ENCODE peak calls at places on chromosomes 5 and 9, in nine cellular contexts. G is left ventricle myocardium inferior, C is left lung, H is psoas muscle, D is heart right ventricle, R is iPS DF 6.9, L is substantia nigra, Q is Peyer's patch, F is mesendoderm. U is an unnamed sample.

GRCh38 chr9:81626511-81626910 is 62.8 kb downstream of the TLE1 start:
- DNase-seq in L (no peak), F (peak), C (no peak), Q (no peak), D (no peak), H (no peak), R (no peak), G (no peak), U (no peak)

GRCh38 chr5:144794922-144795321 is 624.2 kb downstream of the KCTD16 start:
- DNase-seq in R (no peak), H (no peak), C (no peak), L (no peak), D (no peak), G (no peak), F (peak), Q (no peak), U (no peak)

GRCh38 chr9:136955943-136956335 is 3.9 kb downstream of the LCN12 start:
- DNase-seq in Q (no peak), F (no peak), R (no peak), C (peak), L (no peak), H (no peak), G (no peak), D (no peak), U (no peak)

GRCh38 chr9:76757274-76757673 is 7.0 kb upstream of the PCA3 start:
- DNase-seq in G (no peak), F (no peak), C (no peak), L (no peak), H (no peak), Q (no peak), D (no peak), R (no peak), U (no peak)

GRCh38 chr9:127035423-127035822 is 87.0 kb downstream of the ANGPTL2 start:
- DNase-seq in H (peak), Q (peak), L (no peak), D (peak), F (no peak), G (peak), C (no peak), R (no peak), U (no peak)

GRCh38 chr5:144276034-144276822 is 105.6 kb downstream of the KCTD16 start:
- DNase-seq in Q (no peak), C (no peak), L (no peak), H (no peak), D (no peak), F (no peak), G (no peak), R (no peak), U (no peak)

GRCh38 chr9:21558079-21558478 is 76.0 kb upstream of the IFNE start:
- DNase-seq in R (no peak), H (no peak), C (no peak), L (no peak), D (no peak), F (no peak), G (no peak), Q (no peak), U (no peak)

GRCh38 chr5:128498844-128499455 is 39.1 kb downstream of the FBN2 start:
- DNase-seq in G (no peak), C (no peak), F (peak), H (no peak), D (no peak), R (no peak), L (no peak), Q (no peak), U (no peak)

GRCh38 chr5:91419136-91419535 is 36.0 kb upstream of the ARRDC3 start:
- DNase-seq in L (no peak), F (no peak), D (no peak), C (no peak), R (no peak), G (no peak), Q (no peak), H (no peak), U (no peak)

GRCh38 chr9:3879315-3879714 is 353.5 kb upstream of the RFX3 start:
- DNase-seq in D (no peak), F (no peak), R (no peak), L (no peak), Q (no peak), C (no peak), G (no peak), H (peak), U (no peak)

GRCh38 chr5:82352146-82352791 is 74.1 kb upstream of the RPS23 start:
- DNase-seq in G (no peak), F (no peak), D (no peak), Q (no peak), C (no peak), H (no peak), L (no peak), R (no peak), U (no peak)

GRCh38 chr5:98963019-98963418 is 34.2 kb upstream of the CHD1 start:
- DNase-seq in H (no peak), L (no peak), F (peak), D (no peak), C (no peak), R (no peak), G (no peak), Q (no peak), U (no peak)

GRCh38 chr5:58810086-58810485 is 227.2 kb downstream of the RAB3C start:
- DNase-seq in R (no peak), G (no peak), D (no peak), H (no peak), L (no peak), F (no peak), C (no peak), Q (no peak), U (no peak)

GRCh38 chr5:173858675-173859121 is 29.5 kb upstream of the CPEB4 start:
- DNase-seq in C (no peak), R (no peak), F (no peak), L (no peak), D (no peak), G (no peak), H (no peak), Q (no peak), U (no peak)

GRCh38 chr5:150582281-150582791 is 58.1 kb upstream of the SYNPO start:
- DNase-seq in R (no peak), Q (peak), L (no peak), C (no peak), D (peak), F (no peak), G (peak), H (no peak), U (peak)

GRCh38 chr9:93258818-93259489 is 75.0 kb downstream of the WNK2 start:
- DNase-seq in F (no peak), Q (peak), L (no peak), R (no peak), D (no peak), C (peak), G (no peak), H (peak), U (peak)

GRCh38 chr9:72888032-72888431 is 64.8 kb downstream of the ALDH1A1 start:
- DNase-seq in D (no peak), C (no peak), F (no peak), Q (no peak), L (no peak), R (no peak), H (no peak), G (no peak), U (no peak)

GRCh38 chr9:84271004-84271886 is 69.3 kb downstream of the SLC28A3 start:
- DNase-seq in L (peak), R (no peak), H (peak), F (peak), G (peak), C (no peak), Q (peak), D (peak), U (peak)

GRCh38 chr5:23884405-23884804 is 377.0 kb downstream of the PRDM9 start:
- DNase-seq in L (no peak), R (no peak), H (no peak), G (no peak), D (no peak), Q (no peak), C (no peak), F (no peak), U (no peak)

GRCh38 chr5:138282918-138283742 is 8.7 kb upstream of the GFRA3 start:
- DNase-seq in C (no peak), Q (no peak), R (peak), F (peak), L (peak), G (peak), D (no peak), H (no peak), U (peak)

GRCh38 chr9:2319421-2319820 is 302.2 kb upstream of the VLDLR start:
- DNase-seq in D (no peak), F (no peak), G (no peak), H (no peak), Q (no peak), R (no peak), L (no peak), C (no peak), U (no peak)

GRCh38 chr5:602466-603035 is 9.6 kb upstream of the CEP72 start:
- DNase-seq in H (no peak), D (no peak), C (no peak), Q (peak), G (no peak), F (no peak), R (no peak), L (no peak), U (peak)

GRCh38 chr9:130696139-130696650 is 2.6 kb downstream of the EXOSC2 start:
- DNase-seq in D (no peak), Q (no peak), G (no peak), H (no peak), R (no peak), L (no peak), F (no peak), C (no peak), U (no peak)

GRCh38 chr5:135239461-135240282 is 159.4 kb downstream of the MACROH2A1 start:
- DNase-seq in D (no peak), G (no peak), H (no peak), C (no peak), F (no peak), Q (peak), R (no peak), L (no peak), U (peak)

GRCh38 chr9:128631636-128632035 is 25.0 kb downstream of the DYNC2I2 start:
- DNase-seq in L (no peak), Q (no peak), H (no peak), F (no peak), D (no peak), G (no peak), R (no peak), C (peak), U (no peak)

GRCh38 chr9:116074658-116075057 is 78.9 kb upstream of the PAPPA start:
- DNase-seq in G (no peak), L (no peak), F (no peak), R (no peak), C (no peak), Q (no peak), H (no peak), D (no peak), U (no peak)

GRCh38 chr5:157469687-157470086 is 9.7 kb downstream of the NIPAL4 start:
- DNase-seq in F (no peak), H (no peak), C (no peak), Q (no peak), G (no peak), R (no peak), D (no peak), L (no peak), U (no peak)

GRCh38 chr9:31418419-31418818 is 966.0 kb upstream of the ACO1 start:
- DNase-seq in G (no peak), D (no peak), C (no peak), F (no peak), R (no peak), H (no peak), Q (no peak), L (no peak), U (no peak)

GRCh38 chr5:14236757-14237156 is 93.6 kb downstream of the TRIO start:
- DNase-seq in D (no peak), G (no peak), C (no peak), H (no peak), R (no peak), F (peak), L (no peak), Q (no peak), U (no peak)

GRCh38 chr9:129597355-129598088 is 23.4 kb downstream of the C9orf50 start:
- DNase-seq in Q (peak), G (peak), H (peak), D (peak), R (no peak), L (no peak), C (peak), F (peak), U (peak)

GRCh38 chr5:159049844-159050318 is 49.8 kb downstream of the EBF1 start:
- DNase-seq in D (no peak), G (no peak), L (no peak), R (no peak), F (peak), H (no peak), C (no peak), Q (no peak), U (no peak)

GRCh38 chr9:21813575-21814473 is 11.4 kb downstream of the MTAP start:
- DNase-seq in F (peak), L (no peak), R (no peak), D (no peak), C (no peak), G (peak), Q (peak), H (peak), U (peak)

DNA sequence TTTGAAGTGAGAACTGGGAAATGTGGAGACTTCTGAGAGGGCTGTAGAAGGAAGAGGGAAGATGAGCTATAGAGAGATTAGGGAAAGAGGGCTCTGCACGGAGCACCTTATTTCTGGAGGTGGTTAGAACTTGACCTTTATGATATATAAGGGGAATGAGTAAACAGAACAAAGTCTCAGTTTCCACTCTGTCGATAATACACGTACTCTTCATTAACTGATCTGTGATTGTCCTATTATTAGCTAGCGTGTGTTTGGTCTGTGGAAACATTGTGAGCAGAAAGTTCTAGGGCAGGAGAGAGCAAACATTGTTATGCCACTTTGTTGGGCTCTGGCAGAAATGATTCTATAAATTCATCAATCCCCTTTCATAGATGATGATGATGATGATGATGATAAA is 118.5 kb downstream of the UGCG start:
- DNase-seq in R (no peak), F (no peak), C (no peak), Q (no peak), H (no peak), L (no peak), D (no peak), G (no peak), U (no peak)
- H3K27ac ChIP-seq in R (no peak), F (no peak), C (no peak), Q (peak), H (no peak), L (no peak), D (no peak), G (no peak), U (no peak)

GRCh38 chr5:6554812-6555211 is 78.0 kb downstream of the NSUN2 start:
- DNase-seq in Q (no peak), H (no peak), D (no peak), L (no peak), G (no peak), F (no peak), C (no peak), R (no peak), U (no peak)

GRCh38 chr5:6551955-6552313 is 80.9 kb downstream of the NSUN2 start:
- DNase-seq in R (no peak), H (no peak), L (no peak), F (no peak), C (no peak), Q (no peak), D (no peak), G (no peak), U (no peak)

GRCh38 chr5:6556089-6556801 is 76.6 kb downstream of the NSUN2 start:
- DNase-seq in R (no peak), L (peak), D (no peak), F (no peak), C (no peak), G (no peak), Q (no peak), H (no peak), U (no peak)

GRCh38 chr5:6552612-6553011 is 80.2 kb downstream of the NSUN2 start:
- DNase-seq in D (no peak), C (no peak), R (no peak), Q (no peak), F (no peak), L (no peak), H (no peak), G (no peak), U (no peak)

GRCh38 chr5:6553986-6554385 is 78.9 kb downstream of the NSUN2 start:
- DNase-seq in R (no peak), D (no peak), C (no peak), G (no peak), F (no peak), H (no peak), L (no peak), Q (no peak), U (no peak)
- H3K27ac ChIP-seq in R (no peak), D (no peak), C (no peak), G (no peak), F (no peak), H (no peak), L (no peak), Q (no peak), U (no peak)

DNA sequence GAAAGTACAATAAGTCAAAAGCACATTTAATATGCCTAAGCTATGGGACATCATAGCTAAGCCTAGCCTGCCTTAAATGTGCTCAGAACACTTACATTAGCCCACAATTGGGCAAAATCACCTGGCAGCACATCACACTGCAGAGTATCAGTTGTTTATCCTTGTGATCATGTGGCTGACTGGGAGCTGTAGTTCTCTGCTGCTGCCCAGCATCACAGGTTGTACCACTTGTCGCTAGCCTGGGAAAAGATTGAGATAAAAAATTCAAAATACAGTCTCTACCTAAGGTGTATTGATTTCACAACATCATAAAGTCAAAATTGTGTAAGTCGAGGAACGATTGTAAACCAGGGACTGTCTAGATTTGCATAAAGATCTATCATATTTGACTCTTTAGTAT is 58.6 kb downstream of the CAMK4 start:
- DNase-seq in C (no peak), F (no peak), H (no peak), Q (no peak), G (no peak), L (no peak), R (no peak), D (no peak), U (no peak)
- H3K27ac ChIP-seq in C (no peak), F (no peak), H (no peak), Q (no peak), G (no peak), L (no peak), R (no peak), D (no peak), U (no peak)

GRCh38 chr5:78745985-78746384 is 97.4 kb upstream of the LHFPL2 start:
- DNase-seq in C (no peak), R (no peak), D (no peak), H (no peak), L (no peak), F (no peak), Q (no peak), G (no peak), U (no peak)

GRCh38 chr5:78746990-78747389 is 98.4 kb upstream of the LHFPL2 start:
- DNase-seq in L (no peak), R (no peak), F (no peak), G (no peak), H (no peak), D (no peak), C (no peak), Q (no peak), U (no peak)

GRCh38 chr5:78751872-78752271 is 103.3 kb upstream of the LHFPL2 start:
- DNase-seq in H (no peak), F (no peak), D (no peak), C (no peak), Q (no peak), L (no peak), R (no peak), G (no peak), U (no peak)

GRCh38 chr5:78750281-78750680 is 101.7 kb upstream of the LHFPL2 start:
- DNase-seq in R (no peak), G (no peak), C (no peak), L (no peak), H (no peak), D (no peak), Q (no peak), F (no peak), U (no peak)

GRCh38 chr5:78747703-78748359 is 99.3 kb upstream of the LHFPL2 start:
- DNase-seq in R (no peak), C (no peak), H (no peak), F (peak), L (no peak), G (no peak), D (no peak), Q (no peak), U (no peak)
- H3K27ac ChIP-seq in R (no peak), C (no peak), H (no peak), F (no peak), L (no peak), G (no peak), D (no peak), Q (no peak), U (no peak)

DNA sequence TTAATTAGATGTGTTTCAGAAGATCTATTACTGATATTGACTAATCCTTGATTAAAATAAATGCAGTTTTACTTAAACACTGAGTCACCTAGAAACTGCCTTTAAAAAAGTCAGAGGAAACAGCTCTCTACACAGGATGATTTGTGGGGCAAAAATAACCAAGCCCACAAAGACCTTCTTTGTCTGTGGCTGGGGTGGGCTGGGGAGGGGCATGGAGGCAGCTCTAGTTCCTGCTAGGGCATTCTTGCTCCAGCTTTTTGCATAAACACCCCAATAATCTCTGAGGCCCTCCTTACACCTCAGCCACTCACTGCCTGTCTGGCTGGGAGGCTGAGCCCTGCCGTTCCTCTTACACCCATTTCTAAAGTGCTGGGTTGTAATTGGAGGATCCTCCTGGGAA is 227.6 kb upstream of the DAP start:
- DNase-seq in F (no peak), L (no peak), R (no peak), D (no peak), C (no peak), G (no peak), Q (no peak), H (no peak), U (no peak)
- H3K27ac ChIP-seq in F (no peak), L (peak), R (no peak), D (peak), C (no peak), G (peak), Q (no peak), H (no peak), U (no peak)

GRCh38 chr9:95067057-95067456 is 250.5 kb downstream of the FANCC start:
- DNase-seq in F (no peak), Q (no peak), C (no peak), D (no peak), G (no peak), L (no peak), R (no peak), H (no peak), U (no peak)
- H3K27ac ChIP-seq in F (no peak), Q (no peak), C (no peak), D (peak), G (peak), L (peak), R (no peak), H (peak), U (peak)

GRCh38 chr9:107439991-107440456 is 49.5 kb downstream of the KLF4 start:
- DNase-seq in L (no peak), R (no peak), D (no peak), Q (no peak), G (no peak), F (no peak), H (no peak), C (no peak), U (no peak)

GRCh38 chr9:107431461-107431860 is 58.1 kb downstream of the KLF4 start:
- DNase-seq in F (no peak), H (no peak), L (no peak), Q (no peak), D (no peak), G (no peak), C (no peak), R (no peak), U (no peak)

GRCh38 chr9:107438211-107439030 is 51.1 kb downstream of the KLF4 start:
- DNase-seq in D (no peak), G (no peak), H (no peak), F (peak), R (peak), L (no peak), Q (no peak), C (no peak), U (no peak)

GRCh38 chr9:107437716-107438115 is 51.9 kb downstream of the KLF4 start:
- DNase-seq in H (no peak), L (no peak), D (no peak), C (no peak), R (no peak), Q (no peak), F (peak), G (no peak), U (no peak)

GRCh38 chr9:107435415-107435814 is 54.2 kb downstream of the KLF4 start:
- DNase-seq in Q (no peak), H (no peak), R (no peak), L (no peak), C (no peak), F (no peak), D (no peak), G (no peak), U (no peak)
- H3K27ac ChIP-seq in Q (no peak), H (no peak), R (no peak), L (no peak), C (no peak), F (no peak), D (no peak), G (no peak), U (no peak)

GRCh38 chr5:145925353-145925752 is 11.0 kb upstream of the SH3RF2 start:
- DNase-seq in G (no peak), R (no peak), C (no peak), L (no peak), D (no peak), H (no peak), Q (no peak), F (peak), U (no peak)
- H3K27ac ChIP-seq in G (no peak), R (no peak), C (peak), L (no peak), D (no peak), H (no peak), Q (no peak), F (no peak), U (no peak)